ENCODE peak calls at places on chromosomes 2 and 18, in four cellular contexts. One of them, this sample, is unnamed.

GRCh38 chr2:27909901-27910300 is 19.4 kb downstream of the BABAM2 start:
- DNase-seq in HepG2: no peak
- DNase-seq in K562: no peak
- DNase-seq in GM12878: no peak
- DNase-seq in this sample: no peak

GRCh38 chr2:172088245-172089004 is 3.1 kb downstream of the DLX1 start:
- DNase-seq in HepG2: no peak
- DNase-seq in K562: no peak
- DNase-seq in GM12878: no peak
- DNase-seq in this sample: peak

GRCh38 chr2:12051831-12052230 is 305.4 kb downstream of the LPIN1 start:
- DNase-seq in HepG2: no peak
- DNase-seq in K562: no peak
- DNase-seq in GM12878: no peak
- DNase-seq in this sample: no peak

GRCh38 chr2:1601064-1601405 is 143.3 kb downstream of the PXDN start:
- DNase-seq in HepG2: no peak
- DNase-seq in K562: no peak
- DNase-seq in GM12878: no peak
- DNase-seq in this sample: no peak

GRCh38 chr2:27860111-27860510 is 30.1 kb downstream of the RBKS start:
- DNase-seq in HepG2: no peak
- DNase-seq in K562: no peak
- DNase-seq in GM12878: no peak
- DNase-seq in this sample: no peak

GRCh38 chr2:207847807-207848544 is 78.3 kb upstream of the FZD5 start:
- DNase-seq in HepG2: peak
- DNase-seq in K562: no peak
- DNase-seq in GM12878: no peak
- DNase-seq in this sample: no peak

GRCh38 chr2:112712903-112713584 is 7.8 kb upstream of the NT5DC4 start:
- DNase-seq in HepG2: peak
- DNase-seq in K562: peak
- DNase-seq in GM12878: no peak
- DNase-seq in this sample: no peak

GRCh38 chr2:203887680-203888079 is 20.1 kb downstream of the CTLA4 start:
- DNase-seq in HepG2: no peak
- DNase-seq in K562: no peak
- DNase-seq in GM12878: no peak
- DNase-seq in this sample: no peak

GRCh38 chr2:222313816-222314215 is 15.0 kb upstream of the PAX3 start:
- DNase-seq in HepG2: no peak
- DNase-seq in K562: no peak
- DNase-seq in GM12878: no peak
- DNase-seq in this sample: no peak

GRCh38 chr2:67790622-67791021 is 272.2 kb downstream of the C1D start:
- DNase-seq in HepG2: no peak
- DNase-seq in K562: no peak
- DNase-seq in GM12878: no peak
- DNase-seq in this sample: no peak

GRCh38 chr18:24837065-24837464 is 376.6 kb downstream of the HRH4 start:
- DNase-seq in HepG2: no peak
- DNase-seq in K562: no peak
- DNase-seq in GM12878: no peak
- DNase-seq in this sample: no peak

GRCh38 chr2:221570321-221571107 is 1.6 kb downstream of the EPHA4 start:
- DNase-seq in HepG2: no peak
- DNase-seq in K562: no peak
- DNase-seq in GM12878: no peak
- DNase-seq in this sample: peak

GRCh38 chr18:48129621-48130082 is 199.2 kb upstream of the SMAD2 start:
- DNase-seq in HepG2: no peak
- DNase-seq in K562: no peak
- DNase-seq in GM12878: no peak
- DNase-seq in this sample: no peak

GRCh38 chr2:212539145-212539880 is 711 bp upstream of the ERBB4 start:
- DNase-seq in HepG2: no peak
- DNase-seq in K562: peak
- DNase-seq in GM12878: no peak
- DNase-seq in this sample: peak

GRCh38 chr2:54531558-54531957 is 75.4 kb downstream of the SPTBN1 start:
- DNase-seq in HepG2: no peak
- DNase-seq in K562: no peak
- DNase-seq in GM12878: no peak
- DNase-seq in this sample: no peak

GRCh38 chr2:36650031-36650430 is 46.5 kb upstream of the VIT start:
- DNase-seq in HepG2: peak
- DNase-seq in K562: peak
- DNase-seq in GM12878: no peak
- DNase-seq in this sample: no peak

GRCh38 chr2:75310915-75311314 is 111.6 kb upstream of the TACR1 start:
- DNase-seq in HepG2: no peak
- DNase-seq in K562: no peak
- DNase-seq in GM12878: no peak
- DNase-seq in this sample: no peak

GRCh38 chr2:71486881-71487640 is 33.7 kb downstream of the DYSF start:
- DNase-seq in HepG2: no peak
- DNase-seq in K562: no peak
- DNase-seq in GM12878: no peak
- DNase-seq in this sample: no peak

GRCh38 chr2:71494523-71495155 is 41.3 kb downstream of the DYSF start:
- DNase-seq in HepG2: no peak
- DNase-seq in K562: no peak
- DNase-seq in GM12878: no peak
- DNase-seq in this sample: no peak

GRCh38 chr2:71494091-71494490 is 40.7 kb downstream of the DYSF start:
- DNase-seq in HepG2: no peak
- DNase-seq in K562: no peak
- DNase-seq in GM12878: no peak
- DNase-seq in this sample: no peak

GRCh38 chr2:71496156-71496770 is 42.9 kb downstream of the DYSF start:
- DNase-seq in HepG2: no peak
- DNase-seq in K562: no peak
- DNase-seq in GM12878: no peak
- DNase-seq in this sample: no peak

DNA sequence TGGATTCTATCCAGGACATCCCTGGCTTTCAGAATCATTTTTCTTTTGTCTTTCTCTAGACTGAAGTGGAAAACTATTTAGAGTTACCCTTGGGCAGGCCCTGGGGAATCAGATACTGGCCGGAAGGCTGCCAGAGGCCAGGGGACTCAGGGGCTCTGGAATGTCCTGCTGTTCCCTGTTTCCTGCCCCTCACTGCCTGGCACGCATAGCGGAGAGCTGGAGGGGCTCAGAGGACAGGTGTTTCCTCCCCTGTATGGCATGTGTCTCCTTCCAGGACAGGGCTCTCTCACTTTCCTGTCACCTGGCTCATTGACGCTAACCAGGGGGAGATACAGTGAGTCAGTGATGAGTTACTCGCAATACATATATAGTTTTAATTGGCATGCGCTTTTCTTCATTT is 38.8 kb downstream of the DYSF start:
- DNase-seq in HepG2: no peak
- DNase-seq in K562: no peak
- DNase-seq in GM12878: no peak
- DNase-seq in this sample: no peak
- TF ChIP-seq ETV6 in HepG2: no peak
- TF ChIP-seq ETV6 in K562: no peak
- TF ChIP-seq ETV6 in GM12878: no peak
- TF ChIP-seq ETV6 in this sample: no peak

DNA sequence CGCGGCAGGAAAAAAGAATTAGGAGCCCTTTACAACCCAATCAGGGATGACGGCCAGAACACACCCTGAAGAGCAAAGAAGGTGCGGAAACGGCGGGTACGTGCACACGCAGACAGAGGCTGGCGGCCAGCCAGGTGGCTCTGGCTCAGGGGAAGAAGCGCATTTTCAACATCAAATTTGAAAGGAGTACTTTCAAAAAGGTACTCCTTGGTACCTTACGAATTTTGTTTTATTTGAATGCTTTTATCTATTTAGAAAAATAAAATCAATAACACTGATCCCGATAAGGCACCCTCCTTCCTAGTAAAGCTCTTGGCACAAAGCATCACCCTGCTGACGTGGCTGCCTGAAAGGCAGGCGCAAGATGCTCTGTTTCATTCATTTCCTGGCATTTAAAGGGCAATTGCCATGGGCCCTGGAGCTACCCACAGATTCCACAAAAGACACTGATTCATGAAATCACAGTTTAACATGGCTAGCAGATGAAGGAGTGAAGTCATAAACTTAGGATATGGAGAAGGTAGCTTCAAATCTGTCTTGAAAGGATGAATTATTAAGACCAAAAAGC is 47.2 kb upstream of the SEMA4C start:
- DNase-seq in HepG2: no peak
- DNase-seq in K562: no peak
- DNase-seq in GM12878: no peak
- DNase-seq in this sample: no peak
- TF ChIP-seq ETV6 in HepG2: no peak
- TF ChIP-seq ETV6 in K562: no peak
- TF ChIP-seq ETV6 in GM12878: no peak
- TF ChIP-seq ETV6 in this sample: no peak

DNA sequence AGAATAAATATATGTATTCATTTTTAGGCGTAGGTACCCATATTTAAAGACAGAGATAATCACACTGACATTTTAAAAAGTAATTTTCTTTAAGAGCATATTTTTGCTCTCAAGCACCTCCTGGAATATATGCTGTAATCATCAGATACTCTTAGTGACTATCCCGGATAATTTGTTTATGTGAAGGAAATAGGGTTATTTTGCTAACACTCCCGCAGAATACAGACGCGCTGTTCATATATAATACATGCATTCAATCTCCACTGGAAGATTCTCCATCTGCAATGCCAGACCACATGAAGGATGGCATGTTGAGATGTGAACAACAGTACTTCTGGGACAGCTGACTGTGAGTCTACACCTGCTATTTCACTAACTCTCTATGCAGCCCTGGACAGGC is 430.7 kb downstream of the TMX3 start:
- DNase-seq in HepG2: no peak
- DNase-seq in K562: no peak
- DNase-seq in GM12878: no peak
- DNase-seq in this sample: no peak
- TF ChIP-seq ETV6 in HepG2: no peak
- TF ChIP-seq ETV6 in K562: no peak
- TF ChIP-seq ETV6 in GM12878: no peak
- TF ChIP-seq ETV6 in this sample: no peak

DNA sequence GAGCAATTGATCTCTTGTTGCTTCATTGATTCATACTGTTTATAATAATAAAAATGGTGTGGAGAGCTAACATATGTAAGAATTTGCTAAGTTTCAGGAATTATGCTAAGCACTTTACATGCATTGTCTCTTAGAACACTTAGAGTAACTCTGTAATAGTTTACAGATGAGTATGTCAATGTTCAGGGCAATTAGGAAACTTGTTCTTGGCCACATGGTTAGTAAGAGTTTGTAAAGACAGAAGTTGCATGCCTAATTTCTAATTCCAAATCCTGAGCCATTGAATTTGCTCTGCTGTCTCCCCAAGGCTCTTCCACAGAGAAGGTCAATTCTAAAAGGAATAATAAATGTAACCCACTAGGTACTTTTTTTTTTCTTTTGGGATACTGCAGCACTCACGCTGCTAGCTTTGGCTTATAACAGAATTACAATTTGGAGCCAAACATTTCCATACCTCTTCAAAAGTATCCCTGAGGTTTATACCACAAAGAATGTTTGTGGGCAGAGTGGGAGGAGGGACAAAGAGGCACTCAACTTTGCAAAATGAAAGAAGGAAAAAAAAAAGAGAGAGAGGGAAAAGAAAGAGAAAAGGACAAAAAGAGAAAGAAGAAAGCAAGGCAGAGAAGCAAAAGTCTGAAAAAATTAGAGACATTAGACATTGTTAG is 232.3 kb downstream of the CALCRL start:
- DNase-seq in HepG2: no peak
- DNase-seq in K562: no peak
- DNase-seq in GM12878: no peak
- DNase-seq in this sample: no peak
- TF ChIP-seq ETV6 in HepG2: no peak
- TF ChIP-seq ETV6 in K562: no peak
- TF ChIP-seq ETV6 in GM12878: no peak
- TF ChIP-seq ETV6 in this sample: no peak

GRCh38 chr18:26455639-26456038 is 92.7 kb downstream of the KCTD1 start:
- DNase-seq in HepG2: no peak
- DNase-seq in K562: no peak
- DNase-seq in GM12878: no peak
- DNase-seq in this sample: no peak
- TF ChIP-seq ETV6 in HepG2: no peak
- TF ChIP-seq ETV6 in K562: no peak
- TF ChIP-seq ETV6 in GM12878: no peak
- TF ChIP-seq ETV6 in this sample: no peak

GRCh38 chr2:220144411-220144810 is 517.0 kb downstream of the SLC4A3 start:
- DNase-seq in HepG2: no peak
- DNase-seq in K562: no peak
- DNase-seq in GM12878: no peak
- DNase-seq in this sample: no peak
- TF ChIP-seq ETV6 in HepG2: no peak
- TF ChIP-seq ETV6 in K562: no peak
- TF ChIP-seq ETV6 in GM12878: no peak
- TF ChIP-seq ETV6 in this sample: no peak

GRCh38 chr2:200378652-200379290 is 72.3 kb downstream of the SPATS2L start:
- DNase-seq in HepG2: no peak
- DNase-seq in K562: no peak
- DNase-seq in GM12878: no peak
- DNase-seq in this sample: no peak

GRCh38 chr2:200379481-200380120 is 73.1 kb downstream of the SPATS2L start:
- DNase-seq in HepG2: no peak
- DNase-seq in K562: no peak
- DNase-seq in GM12878: no peak
- DNase-seq in this sample: peak

GRCh38 chr2:200376422-200377142 is 70.1 kb downstream of the SPATS2L start:
- DNase-seq in HepG2: peak
- DNase-seq in K562: peak
- DNase-seq in GM12878: no peak
- DNase-seq in this sample: no peak

GRCh38 chr2:200377774-200378336 is 71.4 kb downstream of the SPATS2L start:
- DNase-seq in HepG2: peak
- DNase-seq in K562: peak
- DNase-seq in GM12878: no peak
- DNase-seq in this sample: no peak

DNA sequence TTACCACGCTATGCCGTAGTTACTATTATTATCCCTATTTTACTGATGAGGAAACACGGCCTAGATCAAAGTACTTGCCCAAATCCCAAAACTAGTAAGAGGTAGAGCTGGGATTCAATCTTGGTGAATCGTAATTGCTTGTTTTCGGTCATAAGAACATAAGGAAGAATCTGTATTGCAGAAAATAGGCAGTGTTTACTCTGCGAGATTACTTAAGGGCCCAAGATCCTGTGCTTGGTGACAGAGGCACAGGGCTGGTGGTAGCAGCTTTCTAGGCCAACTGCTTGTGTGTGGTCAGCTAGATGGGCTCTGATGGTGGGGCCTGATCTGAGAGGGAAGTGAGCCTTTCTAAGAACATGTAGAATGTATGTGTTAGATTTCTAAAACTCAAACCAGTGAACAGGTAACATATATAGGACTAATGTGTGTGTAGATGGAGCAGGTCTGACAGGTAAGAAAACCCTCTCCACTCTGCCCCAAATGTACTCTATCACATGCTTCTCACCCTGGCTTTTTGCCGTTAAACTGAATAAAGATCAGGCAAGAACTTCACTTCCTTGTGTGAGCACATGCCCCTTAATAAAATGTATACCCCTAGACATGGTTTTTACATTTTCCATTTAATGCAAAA is 70.8 kb downstream of the SPATS2L start:
- DNase-seq in HepG2: no peak
- DNase-seq in K562: no peak
- DNase-seq in GM12878: no peak
- DNase-seq in this sample: no peak
- TF ChIP-seq ETV6 in HepG2: no peak
- TF ChIP-seq ETV6 in K562: no peak
- TF ChIP-seq ETV6 in GM12878: no peak
- TF ChIP-seq ETV6 in this sample: no peak